ENCODE peak calls at places on chromosomes 1 and 21, in seven cellular contexts. L is hepatocyte; Z is naive thymus-derived CD4-positive, alpha-beta T cell; C is cardiac muscle cell; M is left ventricle myocardium inferior; K is lower lobe of right lung; T is tibial nerve. X is an unnamed sample.

GRCh38 chr1:229148041-229148671 is 122.8 kb upstream of the RAB4A start:
- DNase-seq in L (peak; percentile 62), Z (no peak), C (peak; percentile 72), M (peak; percentile 37), K (no peak), T (no peak), X (peak; percentile 90)

GRCh38 chr1:14968251-14968812 is 185.2 kb upstream of the TMEM51 start:
- DNase-seq in L (peak; percentile 47), Z (no peak), C (peak; percentile 50), M (peak; percentile 38), K (no peak), T (peak; percentile 26), X (peak; percentile 78)

GRCh38 chr1:180953791-180954721 is 41.4 kb downstream of the KIAA1614 start:
- DNase-seq in L (no peak), Z (peak; percentile 61), C (peak; percentile 72), M (peak; percentile 65), K (peak; percentile 65), T (peak; percentile 25), X (peak; percentile 83)

GRCh38 chr1:178055093-178055492 is 38.8 kb upstream of the RASAL2 start:
- DNase-seq in L (no peak), Z (no peak), C (peak; percentile 45), M (peak; percentile 43), K (peak; percentile 72), T (no peak), X (peak; percentile 67)

GRCh38 chr1:33181038-33181861 is 593 bp downstream of the TRIM62 start:
- DNase-seq in L (peak; percentile 75), Z (peak; percentile 48), C (peak; percentile 48), M (peak; percentile 56), K (peak; percentile 65), T (no peak), X (peak; percentile 63)

GRCh38 chr1:192327997-192328396 is 11.2 kb downstream of the RGS21 start:
- DNase-seq in L (no peak), Z (no peak), C (no peak), M (no peak), K (peak; percentile 32), T (no peak), X (no peak)

GRCh38 chr1:206676499-206676898 is 8.2 kb upstream of the MAPKAPK2 start:
- DNase-seq in L (no peak), Z (no peak), C (no peak), M (no peak), K (no peak), T (no peak), X (no peak)

GRCh38 chr1:100188617-100189016 is 10.6 kb upstream of the LRRC39 start:
- DNase-seq in L (no peak), Z (no peak), C (peak; percentile 91), M (no peak), K (no peak), T (no peak), X (no peak)

GRCh38 chr1:78370356-78370755 is 120.4 kb upstream of the PTGFR start:
- DNase-seq in L (no peak), Z (no peak), C (peak; percentile 61), M (no peak), K (no peak), T (no peak), X (no peak)

GRCh38 chr1:209920844-209921243 is 17.2 kb upstream of the SYT14 start:
- DNase-seq in L (no peak), Z (no peak), C (no peak), M (no peak), K (no peak), T (no peak), X (no peak)

GRCh38 chr1:8816831-8817412 is 518 bp downstream of the RERE start:
- DNase-seq in L (peak; percentile 41), Z (peak; percentile 37), C (no peak), M (peak; percentile 23), K (peak; percentile 56), T (peak; percentile 13), X (peak; percentile 17)

GRCh38 chr1:13725714-13726175 is 25.8 kb downstream of the PRDM2 start:
- DNase-seq in L (peak; percentile 58), Z (no peak), C (peak; percentile 37), M (no peak), K (no peak), T (no peak), X (no peak)

GRCh38 chr1:13728104-13728503 is 28.1 kb downstream of the PRDM2 start:
- DNase-seq in L (no peak), Z (no peak), C (no peak), M (no peak), K (no peak), T (no peak), X (no peak)

GRCh38 chr1:13723810-13724209 is 23.8 kb downstream of the PRDM2 start:
- DNase-seq in L (no peak), Z (no peak), C (peak; percentile 81), M (no peak), K (no peak), T (no peak), X (peak; percentile 24)
- H3K4me1 ChIP-seq in L (no peaks in the 10 kb centered on the region), Z (peaks cover 6% of the 10 kb centered on the region), C (peaks cover 2% of the 10 kb centered on the region), M (no peaks in the 10 kb centered on the region), K (peaks cover 10% of the 10 kb centered on the region), T (no peaks in the 10 kb centered on the region), X (no peaks in the 10 kb centered on the region)

DNA sequence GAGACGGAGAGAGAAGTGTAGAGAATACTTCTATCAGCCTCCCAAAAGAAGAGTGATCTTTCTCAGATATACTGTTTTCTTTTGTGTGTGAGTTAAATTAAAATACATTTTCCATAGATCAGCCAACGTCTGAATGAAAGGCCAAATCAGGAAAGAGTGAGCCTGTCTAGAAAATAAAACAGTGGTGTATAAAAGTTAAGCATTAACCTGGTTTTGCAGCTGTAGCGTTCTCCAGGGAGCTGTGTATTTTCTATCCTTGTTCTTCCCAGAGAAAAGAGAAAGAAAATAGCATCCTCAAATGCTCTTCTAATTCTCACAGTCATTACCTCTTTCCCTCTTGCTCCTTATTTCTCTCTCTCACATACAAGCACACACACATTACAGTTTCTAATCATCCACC is 150.0 kb downstream of the NUF2 start:
- DNase-seq in L (no peak), Z (no peak), C (no peak), M (no peak), K (no peak), T (no peak), X (no peak)
- H3K27me3 ChIP-seq in L (no peaks in the 10 kb centered on the region), Z (no peaks in the 10 kb centered on the region), C (no peaks in the 10 kb centered on the region), M (peaks cover 6% of the 10 kb centered on the region), K (no peaks in the 10 kb centered on the region), T (no peaks in the 10 kb centered on the region), X (no peaks in the 10 kb centered on the region)

GRCh38 chr1:93678966-93679480 is 2.6 kb downstream of the BCAR3 start:
- DNase-seq in L (no peak), Z (no peak), C (no peak), M (no peak), K (no peak), T (no peak), X (no peak)
- H3K4me1 ChIP-seq in L (peaks cover 28% of the 10 kb centered on the region), Z (peaks cover 3% of the 10 kb centered on the region), C (no peaks in the 10 kb centered on the region), M (peaks cover 79% of the 10 kb centered on the region), K (peaks cover 67% of the 10 kb centered on the region), T (peaks cover 70% of the 10 kb centered on the region), X (peaks cover 16% of the 10 kb centered on the region)

GRCh38 chr1:207933205-207933800 is 22.4 kb upstream of the CD34 start:
- DNase-seq in L (no peak), Z (no peak), C (no peak), M (no peak), K (no peak), T (no peak), X (no peak)
- H3K27me3 ChIP-seq in L (no peaks in the 10 kb centered on the region), Z (no peaks in the 10 kb centered on the region), C (peaks cover 6% of the 10 kb centered on the region), M (no peaks in the 10 kb centered on the region), K (no peaks in the 10 kb centered on the region), T (no peaks in the 10 kb centered on the region), X (no peaks in the 10 kb centered on the region)

GRCh38 chr1:110880708-110881374 is 7.9 kb downstream of the CD53 start:
- DNase-seq in L (no peak), Z (peak; percentile 49), C (no peak), M (no peak), K (no peak), T (no peak), X (no peak)
- H3K4me1 ChIP-seq in L (no peaks in the 10 kb centered on the region), Z (peaks cover 78% of the 10 kb centered on the region), C (no peaks in the 10 kb centered on the region), M (no peaks in the 10 kb centered on the region), K (peaks cover 20% of the 10 kb centered on the region), T (no peaks in the 10 kb centered on the region), X (no peaks in the 10 kb centered on the region)

GRCh38 chr21:41576010-41576615 is 68.2 kb upstream of the TMPRSS2 start:
- DNase-seq in L (no peak), Z (no peak), C (no peak), M (no peak), K (no peak), T (no peak), X (no peak)
- H3K27me3 ChIP-seq in L (no peaks in the 10 kb centered on the region), Z (no peaks in the 10 kb centered on the region), C (no peaks in the 10 kb centered on the region), M (peaks cover 25% of the 10 kb centered on the region), K (no peaks in the 10 kb centered on the region), T (no peaks in the 10 kb centered on the region), X (no peaks in the 10 kb centered on the region)

GRCh38 chr21:46545363-46545762 is 59.5 kb downstream of the S100B start:
- DNase-seq in L (no peak), Z (no peak), C (no peak), M (no peak), K (no peak), T (no peak), X (no peak)

GRCh38 chr21:46544824-46545223 is 60.1 kb downstream of the S100B start:
- DNase-seq in L (no peak), Z (no peak), C (no peak), M (no peak), K (no peak), T (no peak), X (no peak)

GRCh38 chr21:46542588-46543092 is 62.2 kb downstream of the S100B start:
- DNase-seq in L (no peak), Z (no peak), C (no peak), M (no peak), K (no peak), T (no peak), X (no peak)

GRCh38 chr21:46543306-46543705 is 61.6 kb downstream of the S100B start:
- DNase-seq in L (no peak), Z (no peak), C (no peak), M (no peak), K (no peak), T (no peak), X (no peak)

GRCh38 chr21:46544003-46544402 is 60.9 kb downstream of the S100B start:
- DNase-seq in L (no peak), Z (no peak), C (no peak), M (no peak), K (no peak), T (no peak), X (no peak)
- H3K4me1 ChIP-seq in L (no peaks in the 10 kb centered on the region), Z (peaks cover 14% of the 10 kb centered on the region), C (peaks cover 12% of the 10 kb centered on the region), M (peaks cover 17% of the 10 kb centered on the region), K (no peaks in the 10 kb centered on the region), T (no peaks in the 10 kb centered on the region), X (peaks cover 2% of the 10 kb centered on the region)

X was measured in right cardiac atrium.